ENCODE peak calls at places on chromosomes 2 and 18, in nine cellular contexts. Z is prostate gland, P is GM23338, Y is right atrium auricular region, G is ovary, L is Peyer's patch, H is cardiac muscle cell, N is IMR-90, I is tibial artery. S is an unnamed sample.

GRCh38 chr2:220396287-220396686 is 768.9 kb downstream of the SLC4A3 start:
- DNase-seq in Z (no peak), P (no peak), Y (no peak), G (no peak), L (no peak), H (peak; percentile 86), N (peak; percentile 88), I (no peak), S (no peak)

GRCh38 chr2:181178823-181179412 is 198.5 kb downstream of the UBE2E3 start:
- DNase-seq in Z (no peak), P (peak; percentile 57), Y (no peak), G (no peak), L (no peak), H (no peak), N (no peak), I (no peak), S (no peak)

GRCh38 chr2:196252408-196253114 is 81.2 kb upstream of the STK17B start:
- DNase-seq in Z (no peak), P (no peak), Y (no peak), G (no peak), L (no peak), H (no peak), N (peak; percentile 54), I (no peak), S (no peak)

GRCh38 chr2:55899881-55900280 is 23.7 kb downstream of the EFEMP1 start:
- DNase-seq in Z (no peak), P (no peak), Y (no peak), G (no peak), L (no peak), H (no peak), N (peak; percentile 73), I (no peak), S (no peak)

GRCh38 chr2:18171191-18172139 is 293.0 kb downstream of the KCNS3 start:
- DNase-seq in Z (no peak), P (no peak), Y (no peak), G (no peak), L (no peak), H (peak; percentile 70), N (peak; percentile 65), I (no peak), S (no peak)

GRCh38 chr2:69214898-69215297 is 172.1 kb downstream of the GFPT1 start:
- DNase-seq in Z (no peak), P (no peak), Y (no peak), G (no peak), L (no peak), H (peak; percentile 71), N (peak; percentile 77), I (peak; percentile 48), S (no peak)

GRCh38 chr18:68965817-68966216 is 167.9 kb downstream of the CCDC102B start:
- DNase-seq in Z (no peak), P (no peak), Y (no peak), G (no peak), L (no peak), H (no peak), N (no peak), I (no peak), S (no peak)

GRCh38 chr2:160156665-160157064 is 43.4 kb downstream of the ITGB6 start:
- DNase-seq in Z (no peak), P (no peak), Y (no peak), G (no peak), L (no peak), H (peak; percentile 72), N (peak; percentile 83), I (no peak), S (no peak)

GRCh38 chr2:32680937-32681336 is 53.1 kb downstream of the TTC27 start:
- DNase-seq in Z (no peak), P (no peak), Y (no peak), G (no peak), L (no peak), H (peak; percentile 5), N (peak; percentile 56), I (no peak), S (no peak)

GRCh38 chr2:98909381-98910211 is 26.4 kb downstream of the CRACDL start:
- DNase-seq in Z (peak; percentile 79), P (peak; percentile 90), Y (peak; percentile 56), G (no peak), L (no peak), H (peak; percentile 86), N (peak; percentile 85), I (no peak), S (peak; percentile 84)

GRCh38 chr2:154688373-154688772 is 10.1 kb upstream of the KCNJ3 start:
- DNase-seq in Z (no peak), P (no peak), Y (no peak), G (no peak), L (no peak), H (no peak), N (no peak), I (no peak), S (no peak)

GRCh38 chr2:12715878-12716249 is 872 bp upstream of the TRIB2 start:
- DNase-seq in Z (peak; percentile 74), P (peak; percentile 72), Y (peak; percentile 78), G (peak; percentile 83), L (peak; percentile 63), H (peak; percentile 91), N (peak; percentile 78), I (peak; percentile 62), S (peak; percentile 38)

GRCh38 chr2:85893428-85894258 is 4.9 kb upstream of the ST3GAL5 start:
- DNase-seq in Z (no peak), P (no peak), Y (no peak), G (no peak), L (no peak), H (peak; percentile 70), N (peak; percentile 87), I (no peak), S (peak; percentile 46)

GRCh38 chr2:157194097-157194688 is 63.3 kb upstream of the GALNT5 start:
- DNase-seq in Z (peak; percentile 9), P (peak; percentile 63), Y (no peak), G (no peak), L (no peak), H (peak; percentile 79), N (peak; percentile 72), I (no peak), S (peak; percentile 21)

GRCh38 chr2:96090527-96090926 is 25.8 kb downstream of the ADRA2B start:
- DNase-seq in Z (no peak), P (no peak), Y (no peak), G (no peak), L (peak; percentile 3), H (peak; percentile 12), N (peak; percentile 54), I (no peak), S (peak; percentile 38)

GRCh38 chr2:109171444-109172334 is 42.7 kb downstream of the SH3RF3 start:
- DNase-seq in Z (peak; percentile 45), P (no peak), Y (peak; percentile 82), G (peak; percentile 71), L (no peak), H (peak; percentile 90), N (peak; percentile 99), I (peak; percentile 91), S (no peak)

GRCh38 chr2:103815732-103816131 is 1038.2 kb upstream of the POU3F3 start:
- DNase-seq in Z (no peak), P (no peak), Y (no peak), G (no peak), L (no peak), H (no peak), N (no peak), I (no peak), S (no peak)

GRCh38 chr2:154189963-154190362 is 318.2 kb downstream of the GALNT13 start:
- DNase-seq in Z (no peak), P (no peak), Y (no peak), G (no peak), L (no peak), H (no peak), N (no peak), I (no peak), S (no peak)

GRCh38 chr2:217219141-217219505 is 359.3 kb upstream of the TNP1 start:
- DNase-seq in Z (no peak), P (no peak), Y (no peak), G (no peak), L (no peak), H (no peak), N (peak; percentile 28), I (no peak), S (no peak)

GRCh38 chr18:34866739-34867138 is 156.6 kb downstream of the DTNA start:
- DNase-seq in Z (no peak), P (peak; percentile 55), Y (no peak), G (no peak), L (no peak), H (peak; percentile 28), N (peak; percentile 30), I (no peak), S (peak; percentile 28)

GRCh38 chr2:121187922-121188411 is 97.0 kb downstream of the TFCP2L1 start:
- DNase-seq in Z (no peak), P (no peak), Y (no peak), G (no peak), L (no peak), H (no peak), N (no peak), I (no peak), S (no peak)

GRCh38 chr18:70194227-70194890 is 11.1 kb downstream of the RTTN start:
- DNase-seq in Z (no peak), P (no peak), Y (no peak), G (no peak), L (no peak), H (no peak), N (no peak), I (no peak), S (no peak)

GRCh38 chr2:47159627-47160026 is 4.5 kb upstream of the STPG4 start:
- DNase-seq in Z (no peak), P (no peak), Y (no peak), G (no peak), L (no peak), H (no peak), N (no peak), I (no peak), S (no peak)
- H3K4me1 ChIP-seq in Z (no peaks in the 10 kb centered on the region), P (no peaks in the 10 kb centered on the region), Y (peaks cover 9% of the 10 kb centered on the region), G (no peaks in the 10 kb centered on the region), L (peaks cover 12% of the 10 kb centered on the region), H (no peaks in the 10 kb centered on the region), N (peaks cover 3% of the 10 kb centered on the region), I (no peaks in the 10 kb centered on the region), S (no peaks in the 10 kb centered on the region)

DNA sequence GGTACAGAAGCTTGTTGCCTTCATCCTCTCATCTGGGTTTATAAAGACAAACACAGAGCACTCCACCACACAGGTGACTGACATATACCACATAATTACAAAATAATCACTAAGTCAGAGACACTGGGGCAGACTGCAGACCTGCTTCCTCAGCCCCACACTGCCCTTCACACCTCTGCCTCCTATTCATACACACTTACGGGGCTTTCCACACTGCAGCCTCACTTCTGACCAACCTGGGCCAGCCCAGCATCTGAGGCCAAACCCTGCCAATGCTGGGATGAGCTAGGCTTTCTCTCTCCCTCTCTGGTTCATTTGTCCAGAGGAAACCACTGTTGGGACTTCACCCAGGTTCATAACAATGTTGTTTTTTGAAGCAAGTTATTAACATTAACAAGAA is 4.5 kb downstream of the EMX1 start:
- DNase-seq in Z (no peak), P (no peak), Y (no peak), G (no peak), L (no peak), H (no peak), N (no peak), I (no peak), S (no peak)
- H3K27me3 ChIP-seq in Z (peaks cover 68% of the 10 kb centered on the region), P (peaks cover 99% of the 10 kb centered on the region), Y (peaks cover 84% of the 10 kb centered on the region), G (no peaks in the 10 kb centered on the region), L (peaks cover 79% of the 10 kb centered on the region), H (peaks cover 100% of the 10 kb centered on the region), N (peaks cover 98% of the 10 kb centered on the region), I (peaks cover 15% of the 10 kb centered on the region), S (peaks cover 91% of the 10 kb centered on the region)

GRCh38 chr2:237195396-237196119 is 109.9 kb downstream of the COPS8 start:
- DNase-seq in Z (no peak), P (no peak), Y (no peak), G (peak; percentile 15), L (no peak), H (no peak), N (no peak), I (no peak), S (no peak)
- H3K4me1 ChIP-seq in Z (no peaks in the 10 kb centered on the region), P (peaks cover 27% of the 10 kb centered on the region), Y (no peaks in the 10 kb centered on the region), G (peaks cover 16% of the 10 kb centered on the region), L (no peaks in the 10 kb centered on the region), H (no peaks in the 10 kb centered on the region), N (peaks cover 46% of the 10 kb centered on the region), I (no peaks in the 10 kb centered on the region), S (peaks cover 34% of the 10 kb centered on the region)

GRCh38 chr2:73294239-73294638 is 891 bp upstream of the EGR4 start:
- DNase-seq in Z (no peak), P (no peak), Y (no peak), G (no peak), L (no peak), H (no peak), N (no peak), I (no peak), S (no peak)
- H3K27me3 ChIP-seq in Z (peaks cover 28% of the 10 kb centered on the region), P (peaks cover 85% of the 10 kb centered on the region), Y (peaks cover 28% of the 10 kb centered on the region), G (peaks cover 10% of the 10 kb centered on the region), L (peaks cover 28% of the 10 kb centered on the region), H (peaks cover 95% of the 10 kb centered on the region), N (peaks cover 63% of the 10 kb centered on the region), I (no peaks in the 10 kb centered on the region), S (peaks cover 45% of the 10 kb centered on the region)

S was measured in trophoblast cell.